ENCODE peak calls at places on chromosomes 11 and 22, in seven cellular contexts. Y is WERI-Rb-1; E is right lobe of liver; K is heart left ventricle; H is stomach; I is CD8-positive, alpha-beta memory T cell; A is lower lobe of right lung. P is an unnamed sample.

GRCh38 chr11:1920909-1921575 is 1.5 kb downstream of the TNNT3 start:
- DNase-seq in A (no peak), H (no peak), I (no peak), K (no peak), Y (no peak), E (no peak), P (no peak)

GRCh38 chr11:64324692-64325469 is 7.0 kb downstream of the PRDX5 start:
- DNase-seq in A (no peak), E (no peak), I (no peak), K (no peak), Y (no peak), H (no peak), P (no peak)

GRCh38 chr22:37472418-37473006 is 13.7 kb downstream of the MFNG start:
- DNase-seq in E (no peak), I (peak; percentile 45), A (no peak), H (peak; percentile 67), K (no peak), Y (peak; percentile 70), P (no peak)

GRCh38 chr11:71369411-71369810 is 78.8 kb downstream of the DHCR7 start:
- DNase-seq in I (no peak), H (no peak), E (no peak), Y (no peak), K (no peak), A (no peak), P (no peak)

GRCh38 chr11:122108192-122108799 is 7.7 kb downstream of the BLID start:
- DNase-seq in H (no peak), A (no peak), Y (peak; percentile 61), K (no peak), E (no peak), I (no peak), P (peak; percentile 52)

GRCh38 chr11:130761560-130762220 is 154.6 kb downstream of the SNX19 start:
- DNase-seq in I (no peak), A (no peak), Y (no peak), H (no peak), K (no peak), E (no peak), P (no peak)

GRCh38 chr22:46148336-46148735 is 2.0 kb upstream of the PPARA start:
- DNase-seq in Y (no peak), E (peak; percentile 89), I (no peak), H (no peak), K (no peak), A (no peak), P (no peak)

GRCh38 chr11:68441466-68442230 is 18.9 kb upstream of the PPP6R3 start:
- DNase-seq in I (no peak), Y (no peak), E (no peak), A (no peak), H (no peak), K (no peak), P (no peak)

GRCh38 chr11:8654503-8654902 is 28.0 kb downstream of the TRIM66 start:
- DNase-seq in A (no peak), E (no peak), Y (no peak), K (no peak), I (no peak), H (no peak), P (no peak)

GRCh38 chr11:33147559-33147958 is 13.7 kb downstream of the CSTF3 start:
- DNase-seq in K (no peak), A (no peak), E (no peak), H (no peak), Y (no peak), I (no peak), P (no peak)
- H3K27ac ChIP-seq in K (no peak overlapping the region), A (no peak overlapping the region), E (no peak overlapping the region), H (no peak overlapping the region), Y (no peak overlapping the region), I (no peak overlapping the region), P (no peak overlapping the region)

GRCh38 chr22:19987394-19988306 is 29.0 kb downstream of the ARVCF start:
- DNase-seq in E (no peak), Y (no peak), I (no peak), K (peak; percentile 49), H (no peak), A (no peak), P (no peak)
- H3K4me3 ChIP-seq in E (no peak overlapping the region), Y (no peak overlapping the region), I (no peak overlapping the region), K (no peak overlapping the region), H (peak overlapping the region; percentile 71), A (no peak overlapping the region), P (no peak overlapping the region)

DNA sequence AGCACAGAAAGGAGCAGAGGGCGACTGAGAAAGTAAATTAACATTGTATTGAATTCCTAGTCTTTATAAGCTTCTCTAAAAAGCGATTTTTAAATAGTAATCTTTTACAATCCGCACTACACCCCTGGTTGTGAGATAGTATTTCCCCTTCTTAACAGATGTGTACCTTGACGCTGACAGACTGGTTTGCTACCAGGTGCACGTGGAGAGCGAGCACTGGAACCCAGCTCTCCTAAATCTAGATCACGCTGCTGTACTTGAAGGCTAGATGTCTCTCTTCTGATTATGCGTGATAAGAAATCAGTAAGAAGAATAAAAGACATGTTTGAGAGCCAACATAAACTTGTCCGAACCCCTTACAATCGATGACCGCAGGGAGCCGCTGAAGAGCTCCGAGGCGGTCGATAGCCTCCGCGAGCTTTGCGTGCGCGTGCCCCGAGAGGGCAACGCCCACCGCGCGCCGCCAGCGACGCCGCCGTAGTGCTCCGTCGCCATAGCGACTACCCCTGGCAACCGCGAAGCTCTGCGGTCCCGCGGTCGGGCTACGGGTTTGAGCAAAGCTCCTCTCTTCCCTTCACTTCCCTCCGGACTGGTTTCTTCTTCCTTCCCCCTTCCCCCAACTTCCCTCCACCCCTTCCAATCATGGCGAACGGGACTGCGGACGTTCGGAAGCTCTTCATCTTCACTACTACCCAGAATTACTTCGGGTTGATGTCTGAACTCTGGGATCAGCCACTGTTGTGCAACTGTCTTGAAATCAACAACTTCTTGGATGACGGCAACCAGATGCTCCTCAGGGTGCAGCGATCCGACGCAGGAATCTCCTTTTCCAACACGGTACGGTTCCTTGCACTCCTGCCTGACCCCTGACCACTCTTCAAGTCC is at the start of gene DYNC2H1:
- DNase-seq in I (peak; percentile 91), A (peak; percentile 93), K (peak; percentile 92), Y (peak; percentile 92), E (peak; percentile 85), H (peak; percentile 87), P (peak; percentile 72)
- H3K27ac ChIP-seq in I (peak within 1 kb of the TSS; percentile 77), A (peak within 1 kb of the TSS; percentile 79), K (peak within 1 kb of the TSS; percentile 53), Y (peak within 1 kb of the TSS; percentile 58), E (no peak within 1 kb of the TSS), H (peak within 1 kb of the TSS; percentile 70), P (peak within 1 kb of the TSS; percentile 85)

GRCh38 chr11:75834728-75835127 is 19.7 kb downstream of the UVRAG start:
- DNase-seq in E (no peak), Y (no peak), I (no peak), K (no peak), A (no peak), H (no peak), P (no peak)

GRCh38 chr11:75836422-75836821 is 21.4 kb downstream of the UVRAG start:
- DNase-seq in K (no peak), I (no peak), H (no peak), Y (no peak), A (no peak), E (no peak), P (no peak)

GRCh38 chr11:75841739-75842138 is 26.7 kb downstream of the UVRAG start:
- DNase-seq in K (no peak), I (no peak), Y (no peak), H (no peak), A (no peak), E (no peak), P (no peak)

GRCh38 chr11:75840560-75840959 is 25.6 kb downstream of the UVRAG start:
- DNase-seq in Y (no peak), I (no peak), K (no peak), E (no peak), A (no peak), H (no peak), P (no peak)

DNA sequence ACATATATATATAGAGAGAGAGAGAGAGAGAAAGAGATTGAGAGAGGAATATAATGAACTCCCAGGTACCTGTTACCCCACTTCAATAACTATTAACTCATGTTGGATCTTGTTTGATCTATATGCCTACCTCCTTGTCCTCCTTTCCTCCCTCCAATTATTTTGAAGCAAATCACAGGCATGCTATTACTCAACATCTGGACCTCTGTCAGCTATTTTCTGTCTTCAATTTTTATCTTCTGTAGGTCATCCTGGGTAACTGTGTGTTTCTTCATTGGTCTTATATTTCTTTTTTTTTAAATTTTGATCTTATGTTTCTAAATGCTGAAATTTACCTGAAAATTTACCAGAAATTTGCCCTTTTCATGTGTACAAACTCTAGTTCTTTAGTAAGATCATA is 24.8 kb downstream of the UVRAG start:
- DNase-seq in H (no peak), A (no peak), K (no peak), Y (no peak), I (no peak), E (no peak), P (no peak)
- H3K4me3 ChIP-seq in H (no peak overlapping the region), A (no peak overlapping the region), K (no peak overlapping the region), Y (no peak overlapping the region), I (no peak overlapping the region), E (no peak overlapping the region), P (no peak overlapping the region)

DNA sequence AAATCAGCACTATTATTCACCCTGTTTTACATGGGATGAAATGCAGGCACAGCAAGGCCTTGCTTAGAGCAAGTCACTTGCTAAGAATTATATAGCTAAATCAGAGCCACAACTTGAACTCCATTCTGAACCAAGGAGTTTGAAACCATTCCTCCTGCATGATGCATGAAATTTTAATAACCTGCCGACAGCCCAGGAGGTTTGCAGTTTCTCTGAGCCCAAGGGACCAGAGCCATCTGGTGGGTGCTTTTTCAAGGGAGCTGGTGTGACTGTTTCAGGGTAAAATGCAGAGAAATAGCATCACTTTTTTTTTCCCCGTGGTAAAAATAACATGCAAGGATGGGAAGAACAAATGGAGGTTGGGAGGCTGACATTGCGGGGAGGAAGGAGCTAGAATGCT is 22.9 kb downstream of the NAV2 start:
- DNase-seq in H (no peak), Y (no peak), K (no peak), I (no peak), A (no peak), E (no peak), P (no peak)
- H3K27ac ChIP-seq in H (peak overlapping the region; percentile 41), Y (no peak overlapping the region), K (peak overlapping the region; percentile 35), I (no peak overlapping the region), A (no peak overlapping the region), E (no peak overlapping the region), P (peak overlapping the region; percentile 38)

GRCh38 chr22:41699264-41700104 is at the start of gene MEI1:
- DNase-seq in A (peak; percentile 88), E (peak; percentile 89), Y (no peak), I (peak; percentile 85), H (peak; percentile 90), K (peak; percentile 93), P (peak; percentile 64)
- H3K4me3 ChIP-seq in A (peak within 1 kb of the TSS; percentile 20), E (no peak within 1 kb of the TSS), Y (no peak within 1 kb of the TSS), I (peak within 1 kb of the TSS; percentile 49), H (no peak within 1 kb of the TSS), K (no peak within 1 kb of the TSS), P (no peak within 1 kb of the TSS)

GRCh38 chr11:38278457-38279141 is 1680.6 kb upstream of the RAG2 start:
- DNase-seq in I (no peak), A (no peak), K (no peak), H (no peak), E (no peak), Y (no peak), P (no peak)

GRCh38 chr11:38282718-38283117 is 1684.7 kb upstream of the RAG2 start:
- DNase-seq in Y (no peak), I (no peak), H (no peak), A (no peak), E (no peak), K (no peak), P (no peak)
- H3K27ac ChIP-seq in Y (no peak overlapping the region), I (no peak overlapping the region), H (no peak overlapping the region), A (no peak overlapping the region), E (no peak overlapping the region), K (no peak overlapping the region), P (no peak overlapping the region)